ENCODE peak calls at places on chromosome 5, in nine cellular contexts. G, W, M, P, C, O, H, A and B are unnamed samples.

GRCh38 chr5:132055441-132055807 is 5.0 kb upstream of the IL3 start:
- DNase-seq in G (no peak), W (no peak), M (no peak), P (no peak), C (no peak), O (no peak), H (no peak), A (no peak), B (no peak)

GRCh38 chr5:77545285-77545684 is 53.2 kb upstream of the WDR41 start:
- DNase-seq in G (no peak), W (no peak), M (no peak), P (no peak), C (no peak), O (no peak), H (no peak), A (no peak), B (no peak)

GRCh38 chr5:173884402-173885053 is 3.6 kb upstream of the CPEB4 start:
- DNase-seq in G (no peak), W (peak), M (no peak), P (no peak), C (peak), O (peak), H (no peak), A (no peak), B (no peak)

GRCh38 chr5:159184236-159184635 is 25.1 kb downstream of the RNF145 start:
- DNase-seq in G (peak), W (no peak), M (no peak), P (peak), C (no peak), O (no peak), H (no peak), A (no peak), B (no peak)

GRCh38 chr5:135443329-135443960 is 3.7 kb downstream of the DCANP1 start:
- DNase-seq in G (no peak), W (no peak), M (no peak), P (no peak), C (no peak), O (no peak), H (no peak), A (no peak), B (no peak)

GRCh38 chr5:157521704-157522029 is 53.9 kb downstream of the ADAM19 start:
- DNase-seq in G (no peak), W (no peak), M (no peak), P (no peak), C (no peak), O (no peak), H (no peak), A (no peak), B (no peak)

GRCh38 chr5:67910599-67910998 is 305.0 kb upstream of the PIK3R1 start:
- DNase-seq in G (peak), W (no peak), M (no peak), P (no peak), C (peak), O (no peak), H (no peak), A (no peak), B (no peak)

GRCh38 chr5:28779161-28779754 is 1740.9 kb upstream of the CDH9 start:
- DNase-seq in G (no peak), W (no peak), M (peak), P (no peak), C (no peak), O (peak), H (no peak), A (no peak), B (no peak)

GRCh38 chr5:14017904-14018303 is 73.4 kb upstream of the DNAH5 start:
- DNase-seq in G (no peak), W (no peak), M (no peak), P (no peak), C (no peak), O (no peak), H (no peak), A (no peak), B (no peak)

GRCh38 chr5:110754181-110754580 is 15.4 kb downstream of the SLC25A46 start:
- DNase-seq in G (no peak), W (no peak), M (no peak), P (no peak), C (no peak), O (no peak), H (no peak), A (no peak), B (no peak)

GRCh38 chr5:167626341-167627118 is 664.9 kb upstream of the WWC1 start:
- DNase-seq in G (no peak), W (no peak), M (no peak), P (peak), C (no peak), O (no peak), H (no peak), A (peak), B (no peak)

GRCh38 chr5:1746371-1747078 is 53.1 kb downstream of the MRPL36 start:
- DNase-seq in G (no peak), W (no peak), M (no peak), P (no peak), C (no peak), O (no peak), H (no peak), A (no peak), B (no peak)

DNA sequence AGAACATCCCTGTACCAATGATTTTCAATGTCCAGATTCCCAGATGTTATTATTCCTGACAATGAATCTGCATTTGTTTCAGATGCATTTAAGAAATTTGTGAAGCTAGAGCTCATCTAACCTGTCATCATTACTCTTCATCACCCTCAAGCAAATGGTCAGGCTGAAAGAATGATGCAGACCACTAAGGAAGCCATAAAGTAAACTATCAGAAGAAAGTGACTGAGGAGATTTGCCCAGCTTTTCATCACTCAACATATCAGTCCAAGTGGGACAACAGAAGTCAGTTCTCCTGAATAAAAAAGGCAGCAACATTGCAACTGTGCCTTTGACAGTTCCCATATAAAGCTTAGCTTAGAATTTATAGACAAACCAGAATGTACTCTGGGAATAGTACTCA is 419.9 kb downstream of the PDE4D start:
- DNase-seq in G (no peak), W (no peak), M (no peak), P (no peak), C (no peak), O (no peak), H (no peak), A (no peak), B (no peak)
- TF ChIP-seq CTCF in G (no peak), W (no peak), M (no peak), P (no peak), C (no peak), O (no peak), H (no peak), A (no peak), B (no peak)

GRCh38 chr5:116446356-116447005 is 128.1 kb downstream of the SEMA6A start:
- DNase-seq in G (no peak), W (no peak), M (no peak), P (no peak), C (no peak), O (no peak), H (no peak), A (no peak), B (no peak)

GRCh38 chr5:116451905-116452450 is 122.6 kb downstream of the SEMA6A start:
- DNase-seq in G (no peak), W (no peak), M (no peak), P (no peak), C (no peak), O (no peak), H (no peak), A (no peak), B (no peak)

GRCh38 chr5:116448869-116449453 is 125.7 kb downstream of the SEMA6A start:
- DNase-seq in G (no peak), W (no peak), M (no peak), P (no peak), C (no peak), O (no peak), H (no peak), A (no peak), B (no peak)

GRCh38 chr5:116445311-116445710 is 129.3 kb downstream of the SEMA6A start:
- DNase-seq in G (no peak), W (no peak), M (no peak), P (no peak), C (no peak), O (no peak), H (no peak), A (no peak), B (no peak)

DNA sequence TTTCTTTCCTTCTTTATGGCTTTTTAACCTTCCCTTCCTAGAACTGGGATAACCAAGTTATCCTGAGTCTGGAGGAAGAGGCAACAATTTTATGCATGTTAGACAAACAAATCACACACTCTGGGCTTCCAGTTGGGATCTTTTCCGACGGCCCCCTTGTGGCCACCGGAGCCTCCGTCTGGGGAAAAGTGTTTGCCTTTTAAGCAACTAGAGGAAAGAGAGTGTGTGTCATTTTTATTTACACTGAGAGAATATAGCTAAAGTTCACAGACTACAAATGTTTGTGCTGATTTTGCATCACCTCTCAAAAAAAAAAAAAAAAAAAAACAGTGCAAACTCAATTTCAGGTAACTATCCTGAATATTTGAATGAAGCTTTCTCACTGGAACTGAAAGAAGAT is 126.2 kb downstream of the SEMA6A start:
- DNase-seq in G (no peak), W (no peak), M (no peak), P (no peak), C (no peak), O (no peak), H (no peak), A (no peak), B (no peak)
- TF ChIP-seq CTCF in G (no peak), W (no peak), M (no peak), P (no peak), C (no peak), O (no peak), H (no peak), A (peak), B (no peak)

GRCh38 chr5:86546582-86546981 is 71.2 kb upstream of the COX7C start:
- DNase-seq in G (no peak), W (no peak), M (no peak), P (no peak), C (no peak), O (no peak), H (no peak), A (no peak), B (no peak)
- TF ChIP-seq CTCF in G (no peak), W (no peak), M (no peak), P (no peak), C (no peak), O (no peak), H (no peak), A (no peak), B (no peak)

GRCh38 chr5:53969331-53969730 is 341.0 kb downstream of the ARL15 start:
- DNase-seq in G (no peak), W (no peak), M (no peak), P (no peak), C (no peak), O (no peak), H (no peak), A (no peak), B (no peak)

GRCh38 chr5:53965459-53965858 is 344.9 kb downstream of the ARL15 start:
- DNase-seq in G (peak), W (no peak), M (no peak), P (no peak), C (no peak), O (no peak), H (no peak), A (no peak), B (no peak)

GRCh38 chr5:53962306-53962705 is 348.1 kb downstream of the ARL15 start:
- DNase-seq in G (no peak), W (no peak), M (no peak), P (no peak), C (no peak), O (no peak), H (no peak), A (no peak), B (no peak)

DNA sequence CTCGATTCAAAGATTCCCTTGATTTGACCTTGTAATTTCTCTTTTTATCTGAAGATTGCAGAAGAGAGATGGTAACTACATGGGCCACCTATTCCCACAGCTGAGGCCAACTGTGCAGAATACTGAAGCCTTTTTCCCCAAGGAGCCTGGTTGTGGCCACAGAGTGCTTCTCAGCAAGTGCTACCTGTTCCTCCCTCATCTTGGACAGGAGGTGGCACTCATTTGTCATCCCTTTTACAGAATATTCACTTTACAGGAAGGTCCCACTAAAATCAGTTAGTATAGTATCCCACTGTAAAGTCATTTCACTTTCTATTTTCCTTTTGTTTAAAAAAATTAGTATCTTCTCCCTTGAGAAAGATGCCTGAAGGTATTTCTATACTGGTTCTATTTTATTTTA is 346.4 kb downstream of the ARL15 start:
- DNase-seq in G (no peak), W (no peak), M (no peak), P (no peak), C (no peak), O (no peak), H (no peak), A (no peak), B (no peak)
- TF ChIP-seq CTCF in G (no peak), W (no peak), M (no peak), P (no peak), C (no peak), O (no peak), H (no peak), A (no peak), B (no peak)

DNA sequence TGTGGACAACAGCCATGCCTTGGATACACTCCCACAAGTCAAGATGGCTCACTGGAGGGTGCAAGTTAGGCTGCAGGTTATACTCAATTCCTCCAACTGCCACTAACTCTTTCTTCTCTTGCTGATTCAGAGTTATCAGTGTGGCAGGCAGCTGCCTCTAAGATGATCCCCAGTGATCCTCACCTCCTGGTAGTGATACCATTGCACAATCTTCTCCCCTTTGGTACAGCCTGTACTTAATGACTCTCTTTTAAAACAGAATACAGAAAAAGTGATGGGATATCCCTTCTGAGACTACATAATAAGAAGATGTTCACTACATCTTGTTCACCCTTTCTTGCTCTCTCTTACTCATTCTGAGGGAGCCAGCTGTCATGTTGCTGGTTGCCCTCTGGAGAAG is 323.1 kb downstream of the RAB3C start:
- DNase-seq in G (no peak), W (no peak), M (no peak), P (no peak), C (no peak), O (no peak), H (no peak), A (no peak), B (no peak)
- TF ChIP-seq CTCF in G (no peak), W (no peak), M (no peak), P (no peak), C (no peak), O (no peak), H (no peak), A (no peak), B (no peak)

GRCh38 chr5:42894057-42894456 is 82.4 kb upstream of the SELENOP start:
- DNase-seq in G (no peak), W (no peak), M (no peak), P (no peak), C (no peak), O (no peak), H (peak), A (no peak), B (no peak)
- TF ChIP-seq CTCF in G (peak), W (no peak), M (no peak), P (peak), C (no peak), O (no peak), H (peak), A (peak), B (no peak)

DNA sequence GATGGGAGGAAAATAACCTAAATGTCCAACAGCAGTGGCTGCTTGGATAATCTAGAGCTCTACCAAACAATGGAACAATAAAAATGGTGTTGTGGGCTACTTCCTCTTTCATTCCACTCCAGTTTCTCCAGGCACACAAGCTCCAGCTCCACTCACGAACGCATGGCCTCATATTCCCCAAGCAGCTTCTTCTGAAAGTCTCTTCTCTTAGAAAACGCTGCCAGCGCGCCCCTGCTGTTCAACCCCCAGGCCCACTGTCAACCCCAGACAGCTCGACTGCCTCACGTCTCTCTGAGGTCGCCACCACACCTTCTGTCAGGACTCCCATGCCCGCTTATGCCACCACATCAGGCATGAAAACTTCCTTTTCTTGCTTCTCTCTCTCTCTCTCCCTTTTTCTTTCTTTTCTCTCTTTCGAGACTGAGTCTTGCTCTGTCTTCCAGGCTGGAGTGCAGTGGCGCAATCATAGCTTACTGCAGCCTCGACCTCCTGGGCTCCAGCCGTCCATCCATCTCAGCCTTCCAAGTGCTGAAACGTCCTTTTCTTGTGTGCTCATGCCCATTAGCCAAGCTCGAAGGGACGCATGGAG is 16.2 kb downstream of the OR2V2 start:
- DNase-seq in G (no peak), W (no peak), M (no peak), P (no peak), C (no peak), O (no peak), H (no peak), A (no peak), B (no peak)
- TF ChIP-seq CTCF in G (no peak), W (no peak), M (no peak), P (no peak), C (no peak), O (no peak), H (no peak), A (no peak), B (no peak)